ENCODE peak calls at places on chromosomes 11 and 22, in six cellular contexts. One of them, this sample, is unnamed.

GRCh38 chr11:1876361-1877063 is 15.2 kb downstream of the PRR33 start:
- DNase-seq in OCI-LY7: peak
- DNase-seq in stomach: peak
- DNase-seq in stimulated activated CD8-positive, alpha-beta memory T cell treated with anti-CD3 and anti-CD28 coated beads, Interleukin-2, amount 100 ng/mL, for 1 hour: no peak
- DNase-seq in epithelial cell of esophagus: peak
- DNase-seq in activated CD4-positive, CD25-positive, alpha-beta regulatory T cell treated with anti-CD3 and anti-CD28 coated beads, Interleukin-2, amount 50 U/mL, for 16 hours: no peak
- DNase-seq in this sample: no peak

GRCh38 chr22:30890689-30891442 is 77.7 kb downstream of the MORC2 start:
- DNase-seq in stomach: peak
- DNase-seq in epithelial cell of esophagus: peak
- DNase-seq in stimulated activated CD8-positive, alpha-beta memory T cell treated with anti-CD3 and anti-CD28 coated beads, Interleukin-2, amount 100 ng/mL, for 1 hour: no peak
- DNase-seq in activated CD4-positive, CD25-positive, alpha-beta regulatory T cell treated with anti-CD3 and anti-CD28 coated beads, Interleukin-2, amount 50 U/mL, for 16 hours: no peak
- DNase-seq in OCI-LY7: peak
- DNase-seq in this sample: no peak

GRCh38 chr11:61922539-61922938 is 5.2 kb upstream of the RAB3IL1 start:
- DNase-seq in stomach: peak
- DNase-seq in stimulated activated CD8-positive, alpha-beta memory T cell treated with anti-CD3 and anti-CD28 coated beads, Interleukin-2, amount 100 ng/mL, for 1 hour: no peak
- DNase-seq in OCI-LY7: no peak
- DNase-seq in epithelial cell of esophagus: no peak
- DNase-seq in activated CD4-positive, CD25-positive, alpha-beta regulatory T cell treated with anti-CD3 and anti-CD28 coated beads, Interleukin-2, amount 50 U/mL, for 16 hours: no peak
- DNase-seq in this sample: no peak

GRCh38 chr11:113934797-113935196 is 30.2 kb downstream of the HTR3B start:
- DNase-seq in stomach: no peak
- DNase-seq in activated CD4-positive, CD25-positive, alpha-beta regulatory T cell treated with anti-CD3 and anti-CD28 coated beads, Interleukin-2, amount 50 U/mL, for 16 hours: no peak
- DNase-seq in epithelial cell of esophagus: no peak
- DNase-seq in OCI-LY7: no peak
- DNase-seq in stimulated activated CD8-positive, alpha-beta memory T cell treated with anti-CD3 and anti-CD28 coated beads, Interleukin-2, amount 100 ng/mL, for 1 hour: no peak
- DNase-seq in this sample: no peak

GRCh38 chr22:22375586-22376351 is 131.2 kb downstream of the VPREB1 start:
- DNase-seq in activated CD4-positive, CD25-positive, alpha-beta regulatory T cell treated with anti-CD3 and anti-CD28 coated beads, Interleukin-2, amount 50 U/mL, for 16 hours: no peak
- DNase-seq in stimulated activated CD8-positive, alpha-beta memory T cell treated with anti-CD3 and anti-CD28 coated beads, Interleukin-2, amount 100 ng/mL, for 1 hour: no peak
- DNase-seq in OCI-LY7: peak
- DNase-seq in epithelial cell of esophagus: no peak
- DNase-seq in stomach: no peak
- DNase-seq in this sample: no peak

GRCh38 chr22:26453812-26454500 is 24.9 kb downstream of the ASPHD2 start:
- DNase-seq in stomach: no peak
- DNase-seq in epithelial cell of esophagus: no peak
- DNase-seq in activated CD4-positive, CD25-positive, alpha-beta regulatory T cell treated with anti-CD3 and anti-CD28 coated beads, Interleukin-2, amount 50 U/mL, for 16 hours: no peak
- DNase-seq in stimulated activated CD8-positive, alpha-beta memory T cell treated with anti-CD3 and anti-CD28 coated beads, Interleukin-2, amount 100 ng/mL, for 1 hour: no peak
- DNase-seq in OCI-LY7: no peak
- DNase-seq in this sample: no peak

GRCh38 chr11:8605956-8606355 is 11.9 kb upstream of the STK33 start:
- DNase-seq in activated CD4-positive, CD25-positive, alpha-beta regulatory T cell treated with anti-CD3 and anti-CD28 coated beads, Interleukin-2, amount 50 U/mL, for 16 hours: no peak
- DNase-seq in OCI-LY7: no peak
- DNase-seq in epithelial cell of esophagus: no peak
- DNase-seq in stomach: no peak
- DNase-seq in stimulated activated CD8-positive, alpha-beta memory T cell treated with anti-CD3 and anti-CD28 coated beads, Interleukin-2, amount 100 ng/mL, for 1 hour: no peak
- DNase-seq in this sample: no peak

GRCh38 chr11:102935514-102935913 is 20.0 kb downstream of the MMP13 start:
- DNase-seq in activated CD4-positive, CD25-positive, alpha-beta regulatory T cell treated with anti-CD3 and anti-CD28 coated beads, Interleukin-2, amount 50 U/mL, for 16 hours: no peak
- DNase-seq in stomach: no peak
- DNase-seq in OCI-LY7: no peak
- DNase-seq in epithelial cell of esophagus: no peak
- DNase-seq in stimulated activated CD8-positive, alpha-beta memory T cell treated with anti-CD3 and anti-CD28 coated beads, Interleukin-2, amount 100 ng/mL, for 1 hour: no peak
- DNase-seq in this sample: no peak

GRCh38 chr11:44629732-44630345 is 64.4 kb downstream of the CD82 start:
- DNase-seq in stimulated activated CD8-positive, alpha-beta memory T cell treated with anti-CD3 and anti-CD28 coated beads, Interleukin-2, amount 100 ng/mL, for 1 hour: no peak
- DNase-seq in epithelial cell of esophagus: no peak
- DNase-seq in stomach: peak
- DNase-seq in OCI-LY7: no peak
- DNase-seq in activated CD4-positive, CD25-positive, alpha-beta regulatory T cell treated with anti-CD3 and anti-CD28 coated beads, Interleukin-2, amount 50 U/mL, for 16 hours: no peak
- DNase-seq in this sample: no peak

GRCh38 chr11:93775289-93775688 is 8.8 kb upstream of the MED17 start:
- DNase-seq in stomach: no peak
- DNase-seq in activated CD4-positive, CD25-positive, alpha-beta regulatory T cell treated with anti-CD3 and anti-CD28 coated beads, Interleukin-2, amount 50 U/mL, for 16 hours: no peak
- DNase-seq in OCI-LY7: peak
- DNase-seq in stimulated activated CD8-positive, alpha-beta memory T cell treated with anti-CD3 and anti-CD28 coated beads, Interleukin-2, amount 100 ng/mL, for 1 hour: no peak
- DNase-seq in epithelial cell of esophagus: peak
- DNase-seq in this sample: no peak

GRCh38 chr11:111422494-111423249 is 43.6 kb upstream of the POU2AF1 start:
- DNase-seq in stomach: peak
- DNase-seq in activated CD4-positive, CD25-positive, alpha-beta regulatory T cell treated with anti-CD3 and anti-CD28 coated beads, Interleukin-2, amount 50 U/mL, for 16 hours: no peak
- DNase-seq in OCI-LY7: peak
- DNase-seq in epithelial cell of esophagus: peak
- DNase-seq in stimulated activated CD8-positive, alpha-beta memory T cell treated with anti-CD3 and anti-CD28 coated beads, Interleukin-2, amount 100 ng/mL, for 1 hour: no peak
- DNase-seq in this sample: no peak

GRCh38 chr22:31185056-31185455 is 25.1 kb downstream of the RNF185 start:
- DNase-seq in OCI-LY7: no peak
- DNase-seq in activated CD4-positive, CD25-positive, alpha-beta regulatory T cell treated with anti-CD3 and anti-CD28 coated beads, Interleukin-2, amount 50 U/mL, for 16 hours: no peak
- DNase-seq in stimulated activated CD8-positive, alpha-beta memory T cell treated with anti-CD3 and anti-CD28 coated beads, Interleukin-2, amount 100 ng/mL, for 1 hour: no peak
- DNase-seq in epithelial cell of esophagus: no peak
- DNase-seq in stomach: no peak
- DNase-seq in this sample: no peak

GRCh38 chr11:113446938-113447337 is 28.3 kb downstream of the DRD2 start:
- DNase-seq in stimulated activated CD8-positive, alpha-beta memory T cell treated with anti-CD3 and anti-CD28 coated beads, Interleukin-2, amount 100 ng/mL, for 1 hour: no peak
- DNase-seq in OCI-LY7: no peak
- DNase-seq in epithelial cell of esophagus: peak
- DNase-seq in activated CD4-positive, CD25-positive, alpha-beta regulatory T cell treated with anti-CD3 and anti-CD28 coated beads, Interleukin-2, amount 50 U/mL, for 16 hours: no peak
- DNase-seq in stomach: no peak
- DNase-seq in this sample: no peak

GRCh38 chr22:41564563-41564962 is 3.8 kb downstream of the CSDC2 start:
- DNase-seq in OCI-LY7: no peak
- DNase-seq in stimulated activated CD8-positive, alpha-beta memory T cell treated with anti-CD3 and anti-CD28 coated beads, Interleukin-2, amount 100 ng/mL, for 1 hour: no peak
- DNase-seq in activated CD4-positive, CD25-positive, alpha-beta regulatory T cell treated with anti-CD3 and anti-CD28 coated beads, Interleukin-2, amount 50 U/mL, for 16 hours: no peak
- DNase-seq in epithelial cell of esophagus: peak
- DNase-seq in stomach: no peak
- DNase-seq in this sample: no peak

GRCh38 chr22:16601437-16602223 is 9.0 kb upstream of the CCT8L2 start:
- DNase-seq in stimulated activated CD8-positive, alpha-beta memory T cell treated with anti-CD3 and anti-CD28 coated beads, Interleukin-2, amount 100 ng/mL, for 1 hour: no peak
- DNase-seq in stomach: no peak
- DNase-seq in epithelial cell of esophagus: peak
- DNase-seq in activated CD4-positive, CD25-positive, alpha-beta regulatory T cell treated with anti-CD3 and anti-CD28 coated beads, Interleukin-2, amount 50 U/mL, for 16 hours: no peak
- DNase-seq in OCI-LY7: no peak
- DNase-seq in this sample: peak